ENCODE peak calls at places on chromosomes 11 and 22, in ten cellular contexts. W is dermis microvascular lymphatic vessel endothelial cell; L is naive thymus-derived CD4-positive, alpha-beta T cell; Y is A673; B is heart left ventricle; F is stimulated activated CD4-positive, alpha-beta T cell treated with anti-CD3 and anti-CD28 coated beads, Interleukin-1b, Interleukin-23, amount 100 ng/mL, for 24 hours; V is fibroblast of pulmonary artery; C is left ventricle myocardium superior; P is GM12865; S is amniotic stem cell. U is an unnamed sample.

GRCh38 chr22:35301370-35301874 is 1.7 kb downstream of the TOM1 start:
- DNase-seq in W (no peak), L (no peak), Y (peak), B (no peak), F (no peak), V (peak), C (no peak), P (no peak), S (peak), U (peak)

GRCh38 chr11:46238078-46238966 is 39.1 kb upstream of the CREB3L1 start:
- DNase-seq in W (peak), L (peak), Y (peak), B (peak), F (peak), V (peak), C (peak), P (no peak), S (peak), U (peak)

GRCh38 chr11:44559207-44559943 is 6.1 kb upstream of the CD82 start:
- DNase-seq in W (no peak), L (no peak), Y (no peak), B (no peak), F (no peak), V (no peak), C (no peak), P (peak), S (no peak), U (no peak)

GRCh38 chr11:79413258-79413657 is 27.6 kb downstream of the TENM4 start:
- DNase-seq in W (no peak), L (no peak), Y (peak), B (peak), F (no peak), V (peak), C (peak), P (no peak), S (no peak), U (peak)

GRCh38 chr11:87820026-87820425 is 355.2 kb downstream of the RAB38 start:
- DNase-seq in W (no peak), L (no peak), Y (no peak), B (no peak), F (no peak), V (no peak), C (no peak), P (no peak), S (no peak), U (no peak)

GRCh38 chr11:9972917-9973504 is 309.1 kb downstream of the SWAP70 start:
- DNase-seq in W (peak), L (peak), Y (peak), B (no peak), F (no peak), V (peak), C (no peak), P (peak), S (no peak), U (peak)

GRCh38 chr11:253160-253885 is 16.5 kb downstream of the PSMD13 start:
- DNase-seq in W (no peak), L (no peak), Y (no peak), B (no peak), F (no peak), V (no peak), C (no peak), P (no peak), S (no peak), U (no peak)

GRCh38 chr11:72306186-72306585 is 62.2 kb upstream of the PHOX2A start:
- DNase-seq in W (no peak), L (no peak), Y (no peak), B (no peak), F (no peak), V (no peak), C (no peak), P (no peak), S (no peak), U (no peak)

GRCh38 chr22:24592144-24592845 is 578 bp downstream of the LRRC75B start:
- DNase-seq in W (no peak), L (no peak), Y (no peak), B (no peak), F (no peak), V (no peak), C (peak), P (peak), S (no peak), U (peak)

GRCh38 chr11:11555228-11555627 is 66.6 kb downstream of the GALNT18 start:
- DNase-seq in W (no peak), L (no peak), Y (no peak), B (peak), F (no peak), V (no peak), C (peak), P (no peak), S (no peak), U (peak)

GRCh38 chr22:36435516-36436415 is 45.7 kb downstream of the TXN2 start:
- DNase-seq in W (no peak), L (peak), Y (no peak), B (no peak), F (peak), V (no peak), C (no peak), P (peak), S (no peak), U (no peak)

GRCh38 chr11:69841859-69842698 is 22.9 kb upstream of the FGF3 start:
- DNase-seq in W (peak), L (no peak), Y (peak), B (no peak), F (no peak), V (peak), C (no peak), P (peak), S (no peak), U (no peak)

GRCh38 chr11:91731051-91731450 is 493.6 kb upstream of the FAT3 start:
- DNase-seq in W (no peak), L (no peak), Y (no peak), B (no peak), F (no peak), V (no peak), C (no peak), P (no peak), S (no peak), U (no peak)

GRCh38 chr11:64296830-64297721 is 3.1 kb upstream of the CATSPERZ start:
- DNase-seq in W (no peak), L (no peak), Y (no peak), B (no peak), F (no peak), V (no peak), C (no peak), P (no peak), S (no peak), U (no peak)

GRCh38 chr11:3942160-3942955 is 86.9 kb downstream of the STIM1 start:
- DNase-seq in W (no peak), L (peak), Y (no peak), B (no peak), F (no peak), V (no peak), C (no peak), P (peak), S (no peak), U (no peak)

GRCh38 chr11:27158763-27159679 is 118.4 kb downstream of the BBOX1 start:
- DNase-seq in W (peak), L (no peak), Y (peak), B (peak), F (no peak), V (peak), C (no peak), P (peak), S (peak), U (peak)

GRCh38 chr11:119320593-119321524 is 3.9 kb upstream of the MCAM start:
- DNase-seq in W (peak), L (peak), Y (peak), B (peak), F (no peak), V (peak), C (peak), P (peak), S (no peak), U (no peak)

GRCh38 chr11:124942446-124943202 is 6.8 kb upstream of the HEPACAM start:
- DNase-seq in W (no peak), L (no peak), Y (no peak), B (no peak), F (no peak), V (no peak), C (no peak), P (no peak), S (no peak), U (no peak)

GRCh38 chr11:92163879-92164278 is 60.7 kb upstream of the FAT3 start:
- DNase-seq in W (no peak), L (no peak), Y (no peak), B (no peak), F (no peak), V (no peak), C (no peak), P (no peak), S (no peak), U (no peak)

GRCh38 chr22:48051796-48052620 is 1289.6 kb downstream of the TBC1D22A start:
- DNase-seq in W (no peak), L (no peak), Y (no peak), B (no peak), F (no peak), V (no peak), C (no peak), P (no peak), S (no peak), U (no peak)

GRCh38 chr11:126581871-126582270 is 226.4 kb downstream of the ST3GAL4 start:
- DNase-seq in W (no peak), L (no peak), Y (no peak), B (no peak), F (no peak), V (no peak), C (no peak), P (no peak), S (no peak), U (no peak)

GRCh38 chr11:64661146-64661545 is 61.9 kb downstream of the NRXN2 start:
- DNase-seq in W (no peak), L (no peak), Y (peak), B (peak), F (no peak), V (peak), C (peak), P (no peak), S (no peak), U (peak)

GRCh38 chr11:13278620-13279486 is 1.3 kb downstream of the BMAL1 start:
- DNase-seq in W (peak), L (no peak), Y (no peak), B (no peak), F (no peak), V (no peak), C (peak), P (no peak), S (no peak), U (peak)

GRCh38 chr22:24421428-24421931 is 5.9 kb upstream of the ADORA2A start:
- DNase-seq in W (no peak), L (peak), Y (peak), B (no peak), F (no peak), V (no peak), C (peak), P (peak), S (no peak), U (no peak)

GRCh38 chr22:45575173-45575572 is 72.5 kb downstream of the FBLN1 start:
- DNase-seq in W (no peak), L (no peak), Y (no peak), B (no peak), F (no peak), V (no peak), C (no peak), P (no peak), S (no peak), U (no peak)

U was measured in MG63.